ENCODE peak calls at places on chromosomes 16 and 17, in four cellular contexts. One of them, this sample, is unnamed.

GRCh38 chr17:55735784-55736405 is 13.2 kb upstream of the TMEM100 start:
- DNase-seq in HepG2: peak; percentile 54
- DNase-seq in K562: peak; percentile 32
- DNase-seq in WTC11: peak; percentile 24
- DNase-seq in this sample: peak; percentile 30

GRCh38 chr17:8322078-8322477 is 12.0 kb downstream of the ARHGEF15 start:
- DNase-seq in HepG2: no peak
- DNase-seq in WTC11: no peak
- DNase-seq in K562: no peak
- DNase-seq in this sample: no peak

GRCh38 chr17:27523712-27524111 is 67.5 kb downstream of the KSR1 start:
- DNase-seq in K562: no peak
- DNase-seq in WTC11: no peak
- DNase-seq in HepG2: no peak
- DNase-seq in this sample: no peak

GRCh38 chr17:36942031-36942599 is 4.8 kb downstream of the LHX1 start:
- DNase-seq in WTC11: peak; percentile 50
- DNase-seq in HepG2: no peak
- DNase-seq in K562: no peak
- DNase-seq in this sample: no peak

GRCh38 chr17:82095777-82096708 is 2.0 kb downstream of the FASN start:
- DNase-seq in K562: no peak
- DNase-seq in WTC11: no peak
- DNase-seq in HepG2: no peak
- DNase-seq in this sample: no peak

GRCh38 chr16:64864232-64864803 is 257.5 kb downstream of the CDH11 start:
- DNase-seq in WTC11: no peak
- DNase-seq in K562: no peak
- DNase-seq in HepG2: no peak
- DNase-seq in this sample: no peak

GRCh38 chr16:11667824-11668589 is at the start of gene SNN:
- DNase-seq in WTC11: peak; percentile 85
- DNase-seq in HepG2: peak; percentile 82
- DNase-seq in K562: peak; percentile 99
- DNase-seq in this sample: peak; percentile 73

GRCh38 chr17:40555296-40556190 is 9.7 kb downstream of the CCR7 start:
- DNase-seq in K562: no peak
- DNase-seq in HepG2: no peak
- DNase-seq in WTC11: peak; percentile 6
- DNase-seq in this sample: no peak

GRCh38 chr16:11977206-11978041 is 890 bp downstream of the SNX29 start:
- DNase-seq in K562: peak; percentile 41
- DNase-seq in WTC11: no peak
- DNase-seq in HepG2: no peak
- DNase-seq in this sample: no peak

GRCh38 chr17:64504769-64505319 is 1.2 kb downstream of the DDX5 start:
- DNase-seq in WTC11: no peak
- DNase-seq in HepG2: peak; percentile 42
- DNase-seq in K562: no peak
- DNase-seq in this sample: no peak

GRCh38 chr17:51258756-51259573 is 884 bp downstream of the MBTD1 start:
- DNase-seq in HepG2: peak; percentile 39
- DNase-seq in K562: peak; percentile 50
- DNase-seq in WTC11: peak; percentile 31
- DNase-seq in this sample: peak; percentile 34

GRCh38 chr17:79371984-79372383 is 238.9 kb downstream of the RBFOX3 start:
- DNase-seq in WTC11: no peak
- DNase-seq in K562: no peak
- DNase-seq in HepG2: no peak
- DNase-seq in this sample: no peak

GRCh38 chr17:5034063-5034462 is 1.2 kb downstream of the SLC52A1 start:
- DNase-seq in WTC11: no peak
- DNase-seq in HepG2: no peak
- DNase-seq in K562: no peak
- DNase-seq in this sample: no peak

GRCh38 chr17:83055911-83056582 is 23.4 kb upstream of the METRNL start:
- DNase-seq in WTC11: no peak
- DNase-seq in HepG2: peak; percentile 45
- DNase-seq in K562: no peak
- DNase-seq in this sample: peak; percentile 41

GRCh38 chr16:85253127-85253941 is 141.1 kb upstream of the CIBAR2 start:
- DNase-seq in WTC11: peak; percentile 87
- DNase-seq in K562: peak; percentile 90
- DNase-seq in HepG2: peak; percentile 31
- DNase-seq in this sample: peak; percentile 85

GRCh38 chr17:4329838-4330237 is 36.6 kb downstream of the UBE2G1 start:
- DNase-seq in WTC11: no peak
- DNase-seq in K562: no peak
- DNase-seq in HepG2: no peak
- DNase-seq in this sample: peak; percentile 90

GRCh38 chr16:380837-381787 is 666 bp downstream of the PGAP6 start:
- DNase-seq in K562: peak; percentile 60
- DNase-seq in WTC11: peak; percentile 53
- DNase-seq in HepG2: no peak
- DNase-seq in this sample: no peak
- TF ChIP-seq NR3C1 in K562: no peak
- TF ChIP-seq NR3C1 in WTC11: no peak
- TF ChIP-seq NR3C1 in HepG2: no peak
- TF ChIP-seq NR3C1 in this sample: no peak

GRCh38 chr17:77476498-77476897 is 335.7 kb downstream of the SEC14L1 start:
- DNase-seq in K562: no peak
- DNase-seq in HepG2: no peak
- DNase-seq in WTC11: no peak
- DNase-seq in this sample: no peak

GRCh38 chr17:77478899-77479298 is 338.1 kb downstream of the SEC14L1 start:
- DNase-seq in HepG2: no peak
- DNase-seq in K562: no peak
- DNase-seq in WTC11: no peak
- DNase-seq in this sample: no peak

GRCh38 chr17:77478281-77478680 is 337.5 kb downstream of the SEC14L1 start:
- DNase-seq in HepG2: no peak
- DNase-seq in WTC11: no peak
- DNase-seq in K562: no peak
- DNase-seq in this sample: no peak

GRCh38 chr17:77476006-77476405 is 335.2 kb downstream of the SEC14L1 start:
- DNase-seq in K562: no peak
- DNase-seq in HepG2: no peak
- DNase-seq in WTC11: no peak
- DNase-seq in this sample: no peak

GRCh38 chr17:77476920-77477805 is 336.4 kb downstream of the SEC14L1 start:
- DNase-seq in HepG2: no peak
- DNase-seq in K562: no peak
- DNase-seq in WTC11: no peak
- DNase-seq in this sample: no peak
- TF ChIP-seq NR3C1 in HepG2: no peak
- TF ChIP-seq NR3C1 in K562: no peak
- TF ChIP-seq NR3C1 in WTC11: no peak
- TF ChIP-seq NR3C1 in this sample: no peak

GRCh38 chr17:42345396-42346078 is 42.7 kb downstream of the STAT3 start:
- DNase-seq in WTC11: no peak
- DNase-seq in HepG2: no peak
- DNase-seq in K562: no peak
- DNase-seq in this sample: no peak

GRCh38 chr17:42340691-42341127 is 47.5 kb downstream of the STAT3 start:
- DNase-seq in HepG2: no peak
- DNase-seq in WTC11: no peak
- DNase-seq in K562: no peak
- DNase-seq in this sample: no peak

GRCh38 chr17:42339221-42339620 is 49.0 kb downstream of the STAT3 start:
- DNase-seq in WTC11: no peak
- DNase-seq in K562: no peak
- DNase-seq in HepG2: no peak
- DNase-seq in this sample: no peak

GRCh38 chr17:42341568-42341967 is 46.7 kb downstream of the STAT3 start:
- DNase-seq in K562: no peak
- DNase-seq in HepG2: no peak
- DNase-seq in WTC11: no peak
- DNase-seq in this sample: no peak

DNA sequence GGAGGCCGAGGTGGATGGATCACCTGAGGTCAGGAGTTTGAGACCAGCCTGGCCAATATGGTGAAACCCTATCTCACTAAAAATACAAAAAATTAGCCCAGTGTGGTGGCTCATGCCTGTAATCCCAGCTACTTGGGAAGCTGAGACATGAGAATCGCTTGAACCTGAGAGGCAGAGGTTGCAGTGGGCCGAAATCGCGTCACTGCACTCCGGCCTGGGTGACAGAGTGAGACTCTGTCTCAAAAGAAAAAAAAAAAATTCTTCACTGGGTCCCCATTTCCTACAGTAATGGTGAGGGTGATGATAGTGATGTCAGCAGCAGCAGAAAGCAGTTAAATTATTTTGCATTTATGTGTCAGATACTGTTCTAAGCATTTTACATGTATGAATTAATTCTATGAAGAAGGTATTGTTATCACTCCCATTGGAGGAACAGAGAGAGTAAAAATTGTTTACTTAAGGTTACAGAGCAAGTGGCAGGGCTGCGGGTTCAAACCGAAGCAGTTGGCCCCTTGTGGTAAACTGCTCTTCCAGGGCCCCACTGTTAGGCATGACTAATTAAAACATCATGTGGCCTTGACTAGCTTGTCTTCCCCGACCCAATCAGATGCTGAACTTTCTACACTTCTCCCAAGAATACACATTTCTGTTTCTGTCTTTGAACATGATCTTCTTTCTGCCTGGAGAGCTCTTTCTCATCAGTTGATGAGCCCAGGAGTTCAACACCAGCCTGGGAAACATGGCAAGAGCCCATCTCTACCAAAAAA is 45.8 kb downstream of the STAT3 start:
- DNase-seq in K562: no peak
- DNase-seq in HepG2: no peak
- DNase-seq in WTC11: no peak
- DNase-seq in this sample: no peak
- TF ChIP-seq NR3C1 in K562: no peak
- TF ChIP-seq NR3C1 in HepG2: no peak
- TF ChIP-seq NR3C1 in WTC11: no peak
- TF ChIP-seq NR3C1 in this sample: no peak

GRCh38 chr17:13088666-13089065 is 70.8 kb upstream of the ELAC2 start:
- DNase-seq in K562: no peak
- DNase-seq in WTC11: no peak
- DNase-seq in HepG2: no peak
- DNase-seq in this sample: no peak
- TF ChIP-seq NR3C1 in K562: no peak
- TF ChIP-seq NR3C1 in WTC11: no peak
- TF ChIP-seq NR3C1 in HepG2: no peak
- TF ChIP-seq NR3C1 in this sample: no peak

This sample was measured in A549.